ENCODE peak calls at places on chromosomes 11 and 22, in five cellular contexts. Z is H9, U is neuronal stem cell, V is H1, D is trophoblast cell. H is an unnamed sample.

GRCh38 chr11:113014262-113014661 is 53.0 kb downstream of the NCAM1 start:
- DNase-seq in Z (no peak), U (no peak), V (no peak), D (no peak), H (peak)

GRCh38 chr11:71914127-71914526 is 14.3 kb downstream of the XNDC1N start:
- DNase-seq in Z (no peak), U (no peak), V (no peak), D (no peak), H (no peak)

GRCh38 chr22:38850941-38851849 is 7.4 kb upstream of the NPTXR start:
- DNase-seq in Z (no peak), U (no peak), V (no peak), D (no peak), H (peak)

GRCh38 chr11:131692961-131693360 is 322.5 kb downstream of the NTM start:
- DNase-seq in Z (no peak), U (no peak), V (no peak), D (no peak), H (no peak)

GRCh38 chr22:24271406-24271760 is 752 bp downstream of the SPECC1L start:
- DNase-seq in Z (no peak), U (no peak), V (no peak), D (peak), H (peak)

GRCh38 chr11:102422817-102423725 is 29.5 kb downstream of the TMEM123 start:
- DNase-seq in Z (no peak), U (no peak), V (no peak), D (no peak), H (no peak)

GRCh38 chr11:45110562-45110961 is 35.9 kb upstream of the PRDM11 start:
- DNase-seq in Z (peak), U (peak), V (peak), D (peak), H (peak)

GRCh38 chr11:9121397-9121796 is 30.0 kb upstream of the SCUBE2 start:
- DNase-seq in Z (peak), U (no peak), V (no peak), D (no peak), H (no peak)

GRCh38 chr11:70201876-70202861 is 927 bp upstream of the FADD start:
- DNase-seq in Z (no peak), U (no peak), V (no peak), D (no peak), H (peak)

GRCh38 chr11:126815111-126815510 is 185.5 kb downstream of the KIRREL3 start:
- DNase-seq in Z (no peak), U (no peak), V (no peak), D (peak), H (no peak)

GRCh38 chr22:27791494-27792241 is 9.9 kb downstream of the MN1 start:
- DNase-seq in Z (no peak), U (no peak), V (no peak), D (no peak), H (no peak)

GRCh38 chr22:30396871-30397655 is at the start of gene SEC14L2:
- DNase-seq in Z (peak), U (no peak), V (peak), D (peak), H (peak)

GRCh38 chr11:96037267-96037990 is 113.5 kb upstream of the MTMR2 start:
- DNase-seq in Z (no peak), U (no peak), V (no peak), D (peak), H (peak)

GRCh38 chr11:116865696-116866095 is 28.3 kb upstream of the APOA1 start:
- DNase-seq in Z (no peak), U (no peak), V (no peak), D (peak), H (peak)

GRCh38 chr22:32217465-32217864 is 12.6 kb upstream of the RFPL2 start:
- DNase-seq in Z (no peak), U (no peak), V (no peak), D (no peak), H (no peak)

GRCh38 chr22:24411256-24412004 is 16.0 kb upstream of the ADORA2A start:
- DNase-seq in Z (no peak), U (no peak), V (no peak), D (no peak), H (no peak)

GRCh38 chr11:113906038-113906437 is 1.4 kb downstream of the HTR3B start:
- DNase-seq in Z (peak), U (peak), V (no peak), D (no peak), H (peak)

GRCh38 chr22:19621372-19622060 is 92.8 kb upstream of the SEPTIN5 start:
- DNase-seq in Z (no peak), U (no peak), V (no peak), D (no peak), H (no peak)

GRCh38 chr11:35943761-35944502 is at the start of gene LDLRAD3:
- DNase-seq in Z (peak), U (peak), V (peak), D (peak), H (peak)

GRCh38 chr11:109606256-109606655 is 184.3 kb downstream of the C11orf87 start:
- DNase-seq in Z (no peak), U (no peak), V (no peak), D (no peak), H (no peak)

GRCh38 chr11:75325713-75326438 is 25.6 kb downstream of the ARRB1 start:
- DNase-seq in Z (no peak), U (no peak), V (no peak), D (no peak), H (peak)

GRCh38 chr22:49801391-49802060 is 26.1 kb downstream of the BRD1 start:
- DNase-seq in Z (no peak), U (no peak), V (no peak), D (no peak), H (no peak)

GRCh38 chr11:103315248-103315647 is 206.0 kb downstream of the DYNC2H1 start:
- DNase-seq in Z (no peak), U (no peak), V (no peak), D (no peak), H (no peak)

GRCh38 chr22:21827628-21828267 is 39.7 kb downstream of the MAPK1 start:
- DNase-seq in Z (no peak), U (no peak), V (no peak), D (peak), H (no peak)

GRCh38 chr22:21823740-21824438 is 43.6 kb downstream of the MAPK1 start:
- DNase-seq in Z (no peak), U (no peak), V (no peak), D (no peak), H (peak)

GRCh38 chr22:21828268-21828638 is 39.2 kb downstream of the MAPK1 start:
- DNase-seq in Z (no peak), U (no peak), V (no peak), D (no peak), H (no peak)

GRCh38 chr22:21824439-21824912 is 43.0 kb downstream of the MAPK1 start:
- DNase-seq in Z (no peak), U (no peak), V (no peak), D (no peak), H (no peak)

GRCh38 chr22:21826204-21826603 is 41.2 kb downstream of the MAPK1 start:
- DNase-seq in Z (no peak), U (no peak), V (no peak), D (no peak), H (no peak)
- H2BK12ac ChIP-seq in Z (no peak), U (no peak), V (no peak), D (no peak), H (no peak)

DNA sequence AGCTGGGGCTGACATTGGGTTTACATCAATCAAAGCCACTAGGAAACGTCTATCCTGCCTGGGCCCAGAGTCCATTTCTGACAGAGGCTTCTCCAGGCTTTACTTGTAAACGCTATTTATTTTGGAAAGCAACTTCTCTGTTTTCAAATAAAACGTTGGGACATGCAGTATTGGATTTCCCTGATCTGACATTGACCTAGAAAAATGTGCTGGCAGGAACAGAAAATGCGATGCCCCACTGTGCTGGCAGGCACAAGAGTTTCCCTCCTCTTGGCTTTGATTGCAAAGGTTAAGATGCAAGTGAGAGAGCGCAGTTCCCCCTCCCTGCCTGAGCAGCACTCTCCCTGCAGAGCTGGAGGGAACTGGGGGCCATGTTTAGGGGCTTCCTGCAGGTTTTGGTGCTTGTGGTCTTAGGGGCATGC is 42.1 kb upstream of the DKK3 start:
- DNase-seq in Z (no peak), U (no peak), V (no peak), D (no peak), H (no peak)
- H4K8ac ChIP-seq in Z (no peak), U (no peak), V (no peak), D (no peak), H (peak)

GRCh38 chr11:107706531-107706930 is 5.3 kb downstream of the SLN start:
- DNase-seq in Z (no peak), U (no peak), V (no peak), D (peak), H (no peak)
- H2BK12ac ChIP-seq in Z (no peak), U (no peak), V (no peak), D (no peak), H (no peak)

GRCh38 chr11:62573006-62573591 is 592 bp downstream of the EEF1G start:
- DNase-seq in Z (no peak), U (no peak), V (no peak), D (peak), H (peak)

GRCh38 chr11:62575156-62575555 is 1.5 kb upstream of the EEF1G start:
- DNase-seq in Z (no peak), U (no peak), V (no peak), D (no peak), H (no peak)

GRCh38 chr11:62572431-62572830 is 1.3 kb downstream of the EEF1G start:
- DNase-seq in Z (no peak), U (no peak), V (no peak), D (no peak), H (no peak)

GRCh38 chr11:62574363-62575057 is 819 bp upstream of the EEF1G start:
- DNase-seq in Z (no peak), U (no peak), V (no peak), D (peak), H (no peak)

DNA sequence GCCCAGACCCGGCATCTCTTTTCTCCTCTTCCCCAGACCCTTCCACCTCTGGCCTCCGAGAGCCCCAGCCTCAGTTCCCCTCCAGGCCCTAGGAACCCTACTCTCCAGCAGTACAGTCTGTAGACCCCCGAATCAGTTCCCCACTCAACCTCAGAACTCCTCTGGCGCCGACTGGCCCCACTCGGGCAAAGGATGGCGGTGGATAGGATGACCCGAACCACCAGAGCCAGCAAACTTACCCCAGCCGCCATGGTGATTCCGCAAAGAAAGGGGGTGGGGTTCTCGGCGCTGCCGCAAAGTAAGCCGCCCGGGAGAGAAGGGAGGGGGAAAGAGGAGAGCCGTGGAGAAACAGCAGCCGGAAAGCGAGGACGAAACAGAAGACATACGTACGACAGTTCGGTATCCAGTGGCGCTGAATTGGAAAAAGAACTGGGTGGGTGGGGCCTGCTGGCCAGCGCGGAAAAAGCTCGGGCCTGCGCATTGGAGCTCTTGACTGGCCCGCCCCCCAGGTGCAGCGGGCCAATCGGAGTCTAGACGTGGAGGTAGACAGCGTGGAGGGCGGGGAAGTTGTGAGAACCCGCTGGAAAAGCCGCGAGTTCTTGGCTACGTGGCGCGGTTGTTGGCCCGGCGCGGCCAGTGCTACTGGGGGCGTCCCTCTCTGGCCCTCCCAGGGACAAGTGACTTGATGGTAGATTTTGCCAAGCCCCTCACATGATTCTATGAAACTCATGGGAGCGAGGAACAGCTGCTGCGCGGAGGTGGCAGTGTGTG is at the start of gene EEF1G:
- DNase-seq in Z (peak), U (peak), V (peak), D (peak), H (peak)
- H4K8ac ChIP-seq in Z (no peak), U (peak), V (peak), D (peak), H (peak)

DNA sequence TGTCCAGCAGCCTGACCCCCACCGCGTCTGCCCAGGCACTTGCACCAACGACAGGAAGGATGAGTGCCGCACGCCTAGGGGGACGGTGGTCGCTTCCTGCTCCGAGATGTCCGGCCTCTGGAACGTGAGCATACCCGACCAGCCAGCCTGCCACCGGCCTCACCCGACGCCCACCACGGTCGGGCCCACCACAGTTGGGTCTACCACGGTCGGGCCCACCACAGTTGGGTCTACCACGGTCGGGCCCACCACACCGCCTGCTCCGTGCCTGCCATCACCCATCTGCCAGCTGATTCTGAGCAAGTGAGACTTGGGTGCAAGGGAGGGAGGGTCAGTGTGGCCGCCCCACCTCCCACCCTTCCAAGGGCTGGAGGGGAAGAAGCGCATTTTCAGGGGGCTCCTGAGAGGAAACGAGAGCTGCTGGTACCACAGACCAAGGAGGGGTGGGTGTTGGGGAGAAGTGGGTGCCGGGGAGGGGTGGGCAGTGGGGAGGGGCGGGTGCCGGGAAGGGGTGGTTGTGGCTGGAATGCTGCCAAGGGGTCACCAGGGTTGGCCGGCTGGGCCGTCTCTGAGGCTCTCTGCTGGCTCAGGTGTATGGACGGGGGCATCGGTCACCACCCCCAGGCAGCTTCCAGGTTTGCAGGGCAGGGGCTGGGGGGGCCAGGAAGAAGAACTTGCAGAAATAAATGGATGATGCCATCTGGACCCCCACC is 27.7 kb upstream of the MUC5B start:
- DNase-seq in Z (no peak), U (no peak), V (no peak), D (no peak), H (no peak)
- H2BK12ac ChIP-seq in Z (no peak), U (no peak), V (no peak), D (no peak), H (no peak)

DNA sequence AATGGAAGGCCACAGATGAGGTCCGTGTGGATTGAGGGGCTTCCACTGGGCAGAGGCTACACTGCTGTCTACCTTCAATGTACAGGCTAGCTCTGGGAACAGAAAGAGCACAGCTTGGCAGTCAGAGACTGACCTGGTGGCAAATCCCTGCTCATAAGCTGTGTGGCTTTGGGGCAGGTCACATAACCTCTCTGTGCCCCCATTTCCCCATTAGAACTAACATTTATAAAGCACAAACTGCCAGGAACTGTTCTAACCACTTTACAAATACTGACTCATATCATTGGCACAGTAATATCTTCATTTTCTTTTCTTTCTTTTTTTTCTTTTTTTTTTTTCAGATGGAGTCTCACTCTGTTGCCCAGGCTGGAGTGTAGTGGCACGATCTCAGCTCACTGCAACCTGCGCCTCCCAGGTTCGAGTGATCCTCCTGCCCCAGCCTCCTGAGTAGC is 3.1 kb downstream of the FOSL1 start:
- DNase-seq in Z (no peak), U (no peak), V (no peak), D (no peak), H (no peak)
- H4K8ac ChIP-seq in Z (no peak), U (no peak), V (no peak), D (no peak), H (peak)